ENCODE peak calls at places on chromosomes 13 and 19, in four cellular contexts. J is stimulated activated naive B cell treated with anti-CD40 and anti-IgM and Interleukin-4, amounts not matched to agents 10 μg/mL and 1 μg/mL and 100 μg/mL, for 72 hours; X is NCI-H2171 treated with DMSO at 0.1 percent for 48 hours; Q is GM03348. C is an unnamed sample.

GRCh38 chr19:4794971-4795370 is 3.4 kb downstream of the FEM1A start:
- DNase-seq in X (no peak), J (no peak), Q (no peak), C (no peak)

GRCh38 chr13:59874973-59875372 is 288.8 kb downstream of the DIAPH3 start:
- DNase-seq in Q (no peak), X (peak), J (no peak), C (no peak)

GRCh38 chr19:1853295-1854031 is 5.2 kb upstream of the REXO1 start:
- DNase-seq in J (peak), X (peak), Q (peak), C (no peak)

GRCh38 chr19:18093439-18094161 is 4.0 kb upstream of the MAST3 start:
- DNase-seq in Q (peak), X (peak), J (no peak), C (no peak)

GRCh38 chr13:45932172-45932571 is 80.6 kb upstream of the SIAH3 start:
- DNase-seq in X (no peak), Q (no peak), J (no peak), C (no peak)

GRCh38 chr13:24652346-24652745 is 27.9 kb upstream of the ATP12A start:
- DNase-seq in X (no peak), J (no peak), Q (no peak), C (no peak)

GRCh38 chr13:43720780-43721397 is 65.9 kb downstream of the ENOX1 start:
- DNase-seq in X (no peak), Q (no peak), J (no peak), C (no peak)

GRCh38 chr19:3785464-3785937 is 680 bp downstream of the MATK start:
- DNase-seq in X (peak), J (no peak), Q (no peak), C (no peak)

GRCh38 chr19:45470147-45471081 is 2.6 kb downstream of the FOSB start:
- DNase-seq in J (peak), Q (no peak), X (no peak), C (peak)

GRCh38 chr13:97753942-97754670 is 199.4 kb upstream of the IPO5 start:
- DNase-seq in Q (no peak), X (no peak), J (no peak), C (no peak)

GRCh38 chr19:32253683-32254020 is 91.8 kb upstream of the ZNF507 start:
- DNase-seq in X (no peak), J (no peak), Q (no peak), C (no peak)

GRCh38 chr19:54435551-54436016 is 13.4 kb upstream of the LENG8 start:
- DNase-seq in Q (no peak), X (no peak), J (no peak), C (no peak)